ENCODE peak calls at places on chromosomes 11 and 22, in seven cellular contexts. E, W, I, T, U, Q and P are unnamed samples.

GRCh38 chr11:102599642-102600261 is 25.4 kb downstream of the MMP20 start:
- DNase-seq in Q (no peak), E (no peak), T (no peak), W (peak), I (no peak), U (peak), P (no peak)

GRCh38 chr22:21641417-21641794 is 696 bp upstream of the SDF2L1 start:
- DNase-seq in T (peak), W (peak), E (no peak), U (peak), I (peak), Q (peak), P (peak)

GRCh38 chr11:87447606-87448005 is 409.9 kb downstream of the TMEM135 start:
- DNase-seq in Q (no peak), W (no peak), T (no peak), I (no peak), E (no peak), U (no peak), P (no peak)

GRCh38 chr11:17014774-17015638 is 792 bp upstream of the PLEKHA7 start:
- DNase-seq in U (peak), Q (peak), E (peak), I (peak), T (peak), W (peak), P (no peak)

GRCh38 chr11:130522284-130522961 is 74.0 kb downstream of the ADAMTS15 start:
- DNase-seq in E (peak), W (peak), Q (peak), I (no peak), U (peak), T (peak), P (no peak)

GRCh38 chr11:61356701-61357100 is 5.0 kb downstream of the CYB561A3 start:
- DNase-seq in W (no peak), E (no peak), Q (no peak), I (no peak), T (no peak), U (no peak), P (no peak)

GRCh38 chr11:100827934-100828661 is 141.0 kb downstream of the ARHGAP42 start:
- DNase-seq in E (no peak), I (no peak), W (peak), Q (no peak), T (peak), U (peak), P (no peak)

GRCh38 chr11:75303544-75304224 is 47.8 kb downstream of the ARRB1 start:
- DNase-seq in E (peak), U (no peak), W (no peak), Q (peak), I (no peak), T (no peak), P (no peak)

GRCh38 chr22:47606426-47606825 is 844.0 kb downstream of the TBC1D22A start:
- DNase-seq in U (no peak), W (no peak), I (no peak), T (no peak), Q (no peak), E (peak), P (no peak)

GRCh38 chr11:82969811-82970210 is 68.3 kb downstream of the DDIAS start:
- DNase-seq in T (no peak), Q (no peak), W (no peak), E (no peak), I (no peak), U (no peak), P (no peak)

GRCh38 chr22:35404176-35404575 is 4.2 kb downstream of the MCM5 start:
- DNase-seq in U (no peak), E (no peak), Q (no peak), W (no peak), T (no peak), I (no peak), P (no peak)
- TF ChIP-seq CTCF in U (no peak), E (no peak), Q (no peak), W (no peak), T (no peak), I (no peak), P (no peak)

GRCh38 chr11:120568572-120569307 is 57.2 kb downstream of the GRIK4 start:
- DNase-seq in T (no peak), Q (no peak), E (peak), U (no peak), W (no peak), I (no peak), P (no peak)

GRCh38 chr11:120569903-120570302 is 58.4 kb downstream of the GRIK4 start:
- DNase-seq in I (no peak), E (peak), T (peak), U (peak), W (no peak), Q (no peak), P (no peak)

GRCh38 chr11:120573756-120574354 is 62.3 kb downstream of the GRIK4 start:
- DNase-seq in E (peak), T (no peak), I (no peak), U (no peak), Q (no peak), W (no peak), P (no peak)

GRCh38 chr11:120574881-120575280 is 63.3 kb downstream of the GRIK4 start:
- DNase-seq in E (peak), Q (no peak), W (no peak), I (no peak), U (no peak), T (no peak), P (no peak)

DNA sequence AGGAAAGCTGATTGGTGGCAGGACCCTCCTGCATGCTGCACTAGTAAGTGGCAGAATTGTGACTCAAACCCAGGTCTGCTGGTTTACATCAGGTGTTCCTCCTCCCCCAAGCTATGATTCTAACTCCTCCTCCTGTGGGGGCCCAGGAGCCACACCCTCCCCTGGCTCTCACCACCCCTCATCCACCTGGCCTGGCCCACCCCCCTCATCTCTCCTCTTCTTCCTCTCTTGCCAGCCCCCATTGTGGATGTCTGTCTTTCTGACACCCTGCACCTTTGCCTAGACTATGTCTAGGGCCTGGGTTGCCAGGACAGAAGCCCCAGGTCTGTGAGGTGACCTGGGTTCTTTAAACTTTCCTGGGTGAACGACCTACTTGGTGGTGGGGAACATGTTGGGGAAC is 59.9 kb downstream of the GRIK4 start:
- DNase-seq in W (no peak), I (no peak), Q (no peak), E (peak), T (no peak), U (no peak), P (no peak)
- H3K4me3 ChIP-seq in W (no peak), I (no peak), Q (no peak), E (no peak), T (no peak), U (no peak), P (no peak)

DNA sequence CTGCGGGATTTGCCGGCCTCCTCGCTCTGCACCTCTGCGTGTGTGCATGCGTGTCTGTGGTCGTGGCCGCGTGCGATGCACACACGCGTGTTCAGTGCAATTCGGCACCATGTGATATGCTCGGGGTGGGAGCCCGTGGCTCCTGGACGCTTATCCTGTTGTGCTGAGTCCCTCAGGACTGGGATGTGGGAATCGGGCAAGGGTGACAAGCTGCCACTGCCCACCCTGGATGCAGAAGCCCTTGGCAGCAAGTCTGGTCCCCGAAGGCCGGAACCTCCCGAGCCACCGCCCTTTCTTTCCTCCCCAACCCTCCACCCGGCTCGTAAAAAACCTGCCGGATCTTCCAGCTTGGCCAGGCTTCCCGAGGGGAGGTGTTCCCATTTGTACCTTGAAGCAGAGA is 128.2 kb downstream of the PHF21B start:
- DNase-seq in E (peak), W (no peak), I (no peak), T (no peak), U (no peak), Q (no peak), P (peak)
- TF ChIP-seq POLR2AphosphoS5 in E (no peak), W (no peak), I (no peak), T (no peak), U (no peak), Q (no peak), P (no peak)

DNA sequence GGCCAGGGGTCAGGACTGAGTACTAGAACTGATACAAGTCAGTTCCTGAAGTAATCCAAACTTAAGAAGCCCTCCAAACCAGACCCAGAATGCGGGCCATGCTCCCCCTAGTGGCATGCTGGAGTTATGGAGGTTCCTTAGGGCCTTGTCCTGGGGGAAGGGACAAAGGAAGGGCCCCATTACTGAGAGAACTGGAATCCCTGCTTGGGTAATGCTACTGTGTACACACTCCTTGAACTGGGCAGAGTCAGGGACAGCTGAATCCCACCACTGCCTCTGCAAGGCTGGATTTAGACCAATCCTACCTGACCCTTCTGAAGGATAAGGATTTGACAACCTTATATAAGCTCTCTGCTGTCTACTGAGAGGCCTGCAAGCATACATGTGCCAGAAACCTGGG is 97.3 kb upstream of the AKIP1 start:
- DNase-seq in Q (peak), W (peak), E (peak), I (peak), T (peak), U (peak), P (no peak)
- TF ChIP-seq CTCF in Q (peak), W (peak), E (peak), I (peak), T (peak), U (peak), P (peak)